ENCODE peak calls at places on chromosomes 7 and 10, in ten cellular contexts. O is germinal center; Z is activated naive CD8-positive, alpha-beta T cell treated with anti-CD3 and anti-CD28 coated beads for 36 hours; M is posterior vena cava; K is NCI-H1092 treated with DMSO at 0.1 percent for 48 hours; L is left cardiac atrium; S is renal cortical epithelial cell; Y is T-helper 9 cell; G is kidney tubule cell; H is CD4-positive, alpha-beta T cell. F is an unnamed sample.

GRCh38 chr7:24701232-24701898 is 55.9 kb downstream of the GSDME start:
- DNase-seq in K (no peak), S (peak), O (no peak), L (no peak), Z (no peak), H (no peak), G (peak), Y (no peak), M (no peak), F (no peak)

GRCh38 chr10:73744690-73744994 is 470 bp downstream of the SEC24C start:
- DNase-seq in Z (peak), H (peak), M (peak), G (peak), L (peak), K (peak), O (peak), S (peak), Y (peak), F (no peak)

GRCh38 chr10:29810816-29811215 is 176.0 kb upstream of the SVIL start:
- DNase-seq in L (no peak), Y (no peak), H (no peak), G (no peak), S (no peak), K (no peak), O (no peak), M (no peak), Z (no peak), F (no peak)

GRCh38 chr10:62903828-62904227 is 87.7 kb upstream of the EGR2 start:
- DNase-seq in Z (no peak), M (no peak), K (no peak), L (no peak), G (no peak), H (no peak), O (no peak), Y (no peak), S (peak), F (no peak)

GRCh38 chr7:17623546-17624185 is 316.6 kb downstream of the SNX13 start:
- DNase-seq in S (peak), O (no peak), L (no peak), Z (no peak), H (no peak), K (no peak), G (no peak), Y (no peak), M (no peak), F (no peak)

GRCh38 chr7:13282377-13282980 is 595.0 kb downstream of the ARL4A start:
- DNase-seq in G (peak), O (no peak), S (peak), K (peak), Z (no peak), M (no peak), H (no peak), L (no peak), Y (no peak), F (no peak)

GRCh38 chr7:38222481-38223096 is 44.5 kb downstream of the STARD3NL start:
- DNase-seq in K (peak), Z (no peak), H (no peak), S (peak), O (peak), M (no peak), Y (no peak), G (peak), L (no peak), F (no peak)

GRCh38 chr7:8201846-8202441 is 60.0 kb downstream of the ICA1 start:
- DNase-seq in G (no peak), Z (no peak), S (no peak), H (no peak), Y (no peak), K (no peak), O (no peak), M (no peak), L (no peak), F (no peak)

GRCh38 chr7:71645836-71646235 is 513.9 kb downstream of the GALNT17 start:
- DNase-seq in L (no peak), K (no peak), H (no peak), G (peak), Z (no peak), S (no peak), O (no peak), Y (no peak), M (no peak), F (no peak)

GRCh38 chr10:94617389-94617944 is 66.1 kb upstream of the CYP2C18 start:
- DNase-seq in M (no peak), L (no peak), Z (no peak), H (no peak), O (no peak), S (peak), G (no peak), Y (no peak), K (no peak), F (no peak)

GRCh38 chr10:61181832-61182231 is 237.8 kb upstream of the RHOBTB1 start:
- DNase-seq in S (no peak), Y (no peak), L (no peak), M (no peak), Z (no peak), H (no peak), O (no peak), G (no peak), K (no peak), F (no peak)

GRCh38 chr7:47342646-47343045 is 239.3 kb downstream of the TNS3 start:
- DNase-seq in Y (no peak), L (no peak), Z (no peak), S (no peak), O (no peak), K (no peak), H (no peak), M (no peak), G (no peak), F (no peak)

GRCh38 chr10:74690393-74690792 is 136.0 kb upstream of the KAT6B start:
- DNase-seq in L (no peak), Y (no peak), M (no peak), O (no peak), G (no peak), H (no peak), S (no peak), K (no peak), Z (no peak), F (no peak)

GRCh38 chr7:47762207-47762606 is 180.3 kb upstream of the TNS3 start:
- DNase-seq in L (no peak), G (no peak), Z (no peak), H (no peak), S (no peak), M (no peak), O (no peak), K (no peak), Y (no peak), F (no peak)

GRCh38 chr10:69745698-69746097 is 56.0 kb upstream of the COL13A1 start:
- DNase-seq in K (no peak), Y (no peak), L (no peak), O (no peak), S (no peak), Z (no peak), G (no peak), H (no peak), M (no peak), F (no peak)

GRCh38 chr7:130182990-130183389 is 22.2 kb downstream of the TMEM209 start:
- DNase-seq in G (no peak), M (no peak), L (no peak), H (no peak), Z (no peak), S (no peak), Y (no peak), K (no peak), O (no peak), F (no peak)

GRCh38 chr7:2299131-2299829 is 15.0 kb downstream of the SNX8 start:
- DNase-seq in Z (peak), K (no peak), Y (no peak), M (peak), O (peak), H (no peak), G (no peak), S (no peak), L (peak), F (no peak)

GRCh38 chr10:119859422-119860258 is 13.0 kb downstream of the MCMBP start:
- DNase-seq in H (no peak), O (peak), Z (no peak), K (no peak), Y (no peak), L (no peak), G (peak), M (no peak), S (peak), F (no peak)

GRCh38 chr7:137151056-137151731 is 192.3 kb downstream of the PTN start:
- DNase-seq in O (no peak), G (peak), L (no peak), Y (no peak), M (no peak), Z (no peak), K (no peak), S (peak), H (no peak), F (no peak)

GRCh38 chr10:44399478-44400451 is 14.9 kb upstream of the CXCL12 start:
- DNase-seq in K (no peak), H (no peak), Z (no peak), Y (no peak), S (peak), G (no peak), L (no peak), M (no peak), O (no peak), F (no peak)

GRCh38 chr7:133512560-133512959 is 259.7 kb downstream of the EXOC4 start:
- DNase-seq in S (no peak), Y (no peak), Z (no peak), G (peak), L (no peak), O (no peak), M (no peak), H (no peak), K (no peak), F (no peak)

F was measured in activated CD4-positive, CD25-positive, alpha-beta regulatory T cell treated with anti-CD3 and anti-CD28 coated beads, Interleukin-2, amount 50 U/mL, for 72 hours.